ENCODE peak calls at places on chromosomes 4 and X, in eight cellular contexts. X is GM12865; G is mesenchymal stem cell; F is activated T-helper 1 cell treated with Interleukin-2 at 50 U/mL for 16 hours; Y is NCI-H1436; J is foreskin fibroblast; Q is stimulated activated CD8-positive, alpha-beta memory T cell treated with anti-CD3 and anti-CD28 coated beads, Interleukin-15, amount 100 ng/mL, for 4 hours; V is substantia nigra. D is an unnamed sample.

GRCh38 chr4:40897557-40898203 is 147.9 kb downstream of the NSUN7 start:
- DNase-seq in X (peak; percentile 73), G (peak; percentile 63), J (peak; percentile 64), F (peak; percentile 30), Q (peak; percentile 28), Y (peak; percentile 82), V (peak; percentile 58), D (peak; percentile 39)

GRCh38 chr4:4762909-4763814 is 96.3 kb upstream of the MSX1 start:
- DNase-seq in G (peak; percentile 76), V (no peak), X (peak; percentile 94), J (peak; percentile 77), Q (peak; percentile 3), F (no peak), Y (no peak), D (no peak)

GRCh38 chr4:88812420-88812819 is 114.8 kb upstream of the NAP1L5 start:
- DNase-seq in Y (no peak), X (no peak), Q (no peak), V (no peak), G (no peak), F (no peak), J (no peak), D (no peak)

GRCh38 chr4:100742045-100742444 is 224.2 kb upstream of the EMCN start:
- DNase-seq in V (no peak), J (peak; percentile 62), G (peak; percentile 40), X (peak; percentile 57), Y (no peak), F (no peak), Q (no peak), D (no peak)

GRCh38 chrX:51899741-51900140 is 6.3 kb downstream of the MAGED1 start:
- DNase-seq in G (no peak), Y (no peak), F (no peak), V (no peak), Q (no peak), J (peak; percentile 22), X (no peak), D (no peak)

GRCh38 chrX:22124098-22124497 is 92.0 kb downstream of the PHEX start:
- DNase-seq in Y (no peak), X (no peak), F (no peak), G (no peak), J (no peak), V (no peak), Q (no peak), D (peak; percentile 17)

GRCh38 chr4:83207497-83208105 is 77.0 kb downstream of the COQ2 start:
- DNase-seq in J (peak; percentile 53), Y (no peak), V (no peak), F (no peak), Q (no peak), X (no peak), G (peak; percentile 47), D (peak; percentile 33)

GRCh38 chr4:152687974-152688599 is 8.3 kb upstream of the TMEM154 start:
- DNase-seq in V (no peak), G (no peak), J (no peak), F (no peak), X (no peak), Y (no peak), Q (no peak), D (no peak)

GRCh38 chr4:99404595-99405287 is 30.4 kb downstream of the ADH7 start:
- DNase-seq in Q (no peak), V (no peak), Y (no peak), J (peak; percentile 95), X (peak; percentile 84), F (no peak), G (peak; percentile 58), D (peak; percentile 65)

GRCh38 chr4:140083320-140083719 is 70.7 kb downstream of the MAML3 start:
- DNase-seq in G (no peak), Q (no peak), F (no peak), J (peak; percentile 77), Y (no peak), V (no peak), X (no peak), D (no peak)

GRCh38 chrX:130296743-130297142 is 28.0 kb upstream of the ZNF280C start:
- DNase-seq in Q (no peak), J (peak; percentile 22), F (no peak), V (no peak), X (no peak), G (peak; percentile 42), Y (no peak), D (no peak)

GRCh38 chr4:10371869-10372471 is 85.3 kb downstream of the ZNF518B start:
- DNase-seq in V (no peak), Y (no peak), Q (no peak), J (no peak), X (no peak), G (no peak), F (no peak), D (no peak)

GRCh38 chr4:7863911-7864681 is 75.6 kb downstream of the AFAP1 start:
- DNase-seq in Y (no peak), V (no peak), Q (no peak), G (no peak), F (no peak), J (no peak), X (peak; percentile 83), D (no peak)

D was measured in MG63.